ENCODE peak calls at places on chromosomes 2 and 18, in four cellular contexts. W is A549, E is MM.1S, B is K562. T is an unnamed sample.

GRCh38 chr2:71801969-71802368 is 345.7 kb downstream of the CYP26B1 start:
- DNase-seq in E (no peak), W (peak; percentile 44), B (peak; percentile 45), T (peak; percentile 41)

GRCh38 chr2:191705084-191705483 is 27.1 kb downstream of the NABP1 start:
- DNase-seq in B (no peak), W (no peak), E (no peak), T (no peak)

GRCh38 chr2:42532397-42532796 is 36.0 kb upstream of the MTA3 start:
- DNase-seq in W (no peak), B (no peak), E (no peak), T (no peak)

GRCh38 chr18:13241083-13241892 is 22.7 kb downstream of the LDLRAD4 start:
- DNase-seq in E (no peak), B (no peak), W (no peak), T (no peak)

GRCh38 chr18:13165636-13166423 is 52.7 kb upstream of the LDLRAD4 start:
- DNase-seq in B (no peak), E (no peak), W (no peak), T (no peak)

GRCh38 chr2:108139521-108139920 is 100.2 kb upstream of the SULT1C3 start:
- DNase-seq in B (no peak), E (peak; percentile 61), W (no peak), T (no peak)

GRCh38 chr2:220224711-220225519 is 597.5 kb downstream of the SLC4A3 start:
- DNase-seq in E (no peak), B (no peak), W (no peak), T (no peak)

GRCh38 chr2:215796160-215796559 is 217.2 kb downstream of the MREG start:
- DNase-seq in W (no peak), E (no peak), B (no peak), T (no peak)

GRCh38 chr2:37414470-37414949 is 70.1 kb downstream of the QPCT start:
- DNase-seq in B (peak; percentile 27), E (peak; percentile 75), W (peak; percentile 69), T (no peak)

GRCh38 chr2:25274868-25275574 is 66.7 kb downstream of the DNMT3A start:
- DNase-seq in B (no peak), W (no peak), E (no peak), T (no peak)

GRCh38 chr2:109129356-109129920 is 433 bp downstream of the SH3RF3 start:
- DNase-seq in B (no peak), E (peak; percentile 44), W (peak; percentile 10), T (no peak)

GRCh38 chr2:214297424-214297823 is 113.4 kb upstream of the VWC2L start:
- DNase-seq in W (no peak), E (no peak), B (no peak), T (no peak)

GRCh38 chr2:70937866-70938579 is 2.3 kb downstream of the ATP6V1B1 start:
- DNase-seq in B (no peak), E (no peak), W (no peak), T (peak; percentile 51)

GRCh38 chr2:237625216-237625705 is 2.1 kb upstream of the LRRFIP1 start:
- DNase-seq in W (no peak), E (no peak), B (no peak), T (no peak)

GRCh38 chr2:144834954-144835633 is 315.2 kb upstream of the ZEB2 start:
- DNase-seq in E (no peak), W (no peak), B (peak; percentile 6), T (no peak)

GRCh38 chr2:191501390-191502168 is 176.4 kb upstream of the NABP1 start:
- DNase-seq in B (no peak), W (peak; percentile 33), E (no peak), T (no peak)

GRCh38 chr18:25434771-25435461 is 83.0 kb upstream of the ZNF521 start:
- DNase-seq in E (no peak), B (no peak), W (no peak), T (no peak)

GRCh38 chr2:30425326-30425725 is 21.7 kb upstream of the LCLAT1 start:
- DNase-seq in W (no peak), B (no peak), E (no peak), T (no peak)

GRCh38 chr2:144267209-144267608 is 252.7 kb downstream of the ZEB2 start:
- DNase-seq in E (peak; percentile 50), W (no peak), B (no peak), T (no peak)

GRCh38 chr2:37827911-37828411 is 97.1 kb upstream of the RMDN2 start:
- DNase-seq in B (no peak), W (no peak), E (no peak), T (no peak)

GRCh38 chr2:10428936-10429335 is 19.2 kb downstream of the ODC1 start:
- DNase-seq in E (no peak), B (no peak), W (no peak), T (no peak)

GRCh38 chr2:28546242-28546641 is 50.4 kb downstream of the PLB1 start:
- DNase-seq in W (no peak), E (no peak), B (no peak), T (no peak)

GRCh38 chr2:28544069-28544346 is 48.1 kb downstream of the PLB1 start:
- DNase-seq in E (no peak), B (no peak), W (no peak), T (no peak)

GRCh38 chr2:28544405-28544914 is 48.6 kb downstream of the PLB1 start:
- DNase-seq in W (no peak), B (peak; percentile 24), E (no peak), T (no peak)

GRCh38 chr2:28545590-28546195 is 49.8 kb downstream of the PLB1 start:
- DNase-seq in E (peak; percentile 79), B (no peak), W (no peak), T (no peak)

DNA sequence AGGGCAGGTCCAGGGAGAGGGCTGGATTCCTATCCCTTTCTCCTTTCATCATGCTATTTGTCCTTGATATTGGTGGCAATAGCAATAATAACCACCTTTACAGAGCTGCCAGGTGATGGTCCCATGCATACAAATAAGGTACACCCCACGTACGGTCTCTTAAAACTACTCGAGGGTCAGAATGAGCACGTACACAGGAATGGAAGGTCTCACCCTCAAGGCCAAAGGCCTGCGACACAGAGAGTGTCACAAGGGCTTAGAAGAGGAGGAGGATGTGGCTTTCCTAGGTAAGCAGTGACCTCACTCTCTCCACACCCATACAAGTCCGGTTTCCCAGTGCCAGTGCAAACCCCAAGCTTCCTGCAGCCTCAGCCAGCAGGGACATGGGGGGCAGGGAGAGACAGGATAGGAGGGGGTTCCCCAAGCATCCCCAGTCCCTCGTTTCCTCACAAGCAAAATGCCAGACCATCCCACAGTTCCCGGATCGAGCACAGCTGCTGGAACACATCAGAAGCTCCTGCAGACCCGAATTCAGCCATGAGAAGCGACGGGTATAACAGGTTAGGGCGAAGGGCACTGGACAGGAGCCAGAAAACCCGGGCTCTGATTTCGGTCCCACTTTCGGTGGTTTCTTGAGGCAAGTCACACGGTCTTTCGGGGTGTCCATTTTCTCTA is 49.2 kb downstream of the PLB1 start:
- DNase-seq in B (no peak), W (no peak), E (peak; percentile 85), T (no peak)
- H3K4me2 ChIP-seq in B (no peak overlapping the region), W (no peak overlapping the region), E (peak overlapping the region; percentile 82), T (no peak overlapping the region)

GRCh38 chr2:8296340-8296739 is 385.5 kb upstream of the ID2 start:
- DNase-seq in B (no peak), W (no peak), E (no peak), T (no peak)
- H3K4me2 ChIP-seq in B (no peak overlapping the region), W (no peak overlapping the region), E (no peak overlapping the region), T (no peak overlapping the region)

DNA sequence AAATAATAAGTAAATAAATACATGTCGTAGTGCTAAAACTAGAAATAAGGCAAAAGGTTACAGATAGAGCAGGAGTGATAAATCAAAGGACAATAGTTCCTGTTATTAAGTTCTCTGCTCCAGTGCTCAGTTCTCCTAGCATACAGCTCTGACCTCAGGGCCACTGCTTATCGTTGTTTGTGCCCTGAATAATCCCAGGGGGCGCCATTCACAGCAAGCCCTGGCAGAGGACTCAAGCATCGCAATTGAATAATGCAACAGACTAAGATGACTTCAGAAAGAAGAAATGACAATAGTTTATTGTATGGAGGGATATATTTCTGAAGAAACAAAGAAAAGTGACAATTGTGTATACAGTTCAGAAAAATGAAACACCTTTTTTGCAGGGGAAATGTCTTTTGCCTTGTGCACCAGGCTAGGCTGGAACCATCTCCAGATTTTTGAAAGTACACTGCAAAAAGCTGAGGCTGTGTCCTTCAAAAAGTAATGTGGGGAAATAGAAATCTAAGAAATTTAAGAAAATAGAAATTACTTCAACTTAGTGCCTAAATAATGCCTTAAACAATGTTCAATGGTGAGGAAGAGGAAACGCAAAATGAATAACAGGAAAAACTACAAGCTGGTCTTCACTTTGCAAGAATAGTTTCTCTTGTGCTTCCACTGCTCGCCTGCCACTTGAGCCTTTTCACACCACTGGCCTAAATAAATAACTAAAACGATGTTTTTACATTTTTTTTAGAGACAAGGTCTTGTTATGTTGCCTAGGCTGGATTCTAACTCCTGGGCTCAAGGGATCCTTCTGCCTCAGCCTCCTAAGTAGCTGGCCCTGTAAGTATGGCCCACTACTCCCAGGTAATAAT is 19.0 kb upstream of the CCNYL1 start:
- DNase-seq in B (peak; percentile 24), W (peak; percentile 50), E (no peak), T (no peak)
- H3K4me2 ChIP-seq in B (no peak overlapping the region), W (no peak overlapping the region), E (no peak overlapping the region), T (no peak overlapping the region)

DNA sequence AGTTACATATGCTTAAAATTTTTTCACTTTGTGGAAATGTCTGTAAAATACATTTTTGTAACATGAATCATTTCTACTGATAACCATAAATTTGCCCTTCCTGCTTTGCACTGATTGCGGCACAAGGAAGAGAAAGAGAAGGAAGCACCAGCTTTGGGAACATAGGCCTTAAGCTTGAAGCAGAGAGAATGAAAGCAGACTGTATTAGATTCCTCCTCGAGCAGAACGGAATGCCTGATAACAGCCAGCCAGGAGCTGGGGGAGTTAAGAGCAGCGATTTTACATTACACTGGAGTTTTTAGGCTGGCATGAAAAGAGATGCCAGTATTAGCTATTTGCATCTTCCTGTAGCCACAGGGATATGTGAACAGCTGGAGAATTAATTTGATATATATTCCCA is 33.5 kb downstream of the CRIM1 start:
- DNase-seq in W (no peak), E (no peak), B (no peak), T (no peak)
- H3K4me2 ChIP-seq in W (peak overlapping the region; percentile 62), E (no peak overlapping the region), B (no peak overlapping the region), T (no peak overlapping the region)

GRCh38 chr2:119225084-119225864 is 1.6 kb downstream of the STEAP3 start:
- DNase-seq in B (peak; percentile 50), E (peak; percentile 21), W (peak; percentile 52), T (no peak)
- H3K4me2 ChIP-seq in B (peak overlapping the region; percentile 79), E (no peak overlapping the region), W (peak overlapping the region; percentile 92), T (peak overlapping the region; percentile 83)